ENCODE peak calls at places on chromosomes 4 and X, in four cellular contexts. M, C, K and V are unnamed samples. For H3K4me1, the result is how much of the 10 kb centered on the place peaks cover.

GRCh38 chr4:87420431-87420830 is 1.9 kb upstream of the NUDT9 start:
- DNase-seq in M (no peak), C (no peak), K (no peak), V (no peak)

GRCh38 chrX:22136711-22137110 is 104.6 kb downstream of the PHEX start:
- DNase-seq in M (no peak), C (no peak), K (no peak), V (no peak)

GRCh38 chr4:163300445-163300844 is 32.0 kb downstream of the NPY1R start:
- DNase-seq in M (no peak), C (peak), K (no peak), V (no peak)

GRCh38 chr4:29319663-29320340 is 1400.4 kb upstream of the PCDH7 start:
- DNase-seq in M (no peak), C (no peak), K (no peak), V (no peak)

GRCh38 chr4:6324999-6325790 is 55.5 kb downstream of the WFS1 start:
- DNase-seq in M (no peak), C (no peak), K (no peak), V (peak)

GRCh38 chrX:153598541-153599191 is at the start of gene CCNQ:
- DNase-seq in M (peak), C (no peak), K (no peak), V (no peak)

GRCh38 chrX:134868766-134869495 is 121.9 kb upstream of the SMIM10 start:
- DNase-seq in M (no peak), C (no peak), K (no peak), V (no peak)

GRCh38 chr4:15162465-15163283 is 160.4 kb downstream of the CPEB2 start:
- DNase-seq in M (no peak), C (peak), K (no peak), V (no peak)

GRCh38 chr4:143389543-143390195 is 53.0 kb downstream of the GAB1 start:
- DNase-seq in M (no peak), C (peak), K (no peak), V (no peak)

GRCh38 chrX:46838482-46838857 is 1.6 kb downstream of the RP2 start:
- DNase-seq in M (no peak), C (no peak), K (no peak), V (no peak)

GRCh38 chr4:10007772-10008171 is 13.5 kb downstream of the SLC2A9 start:
- DNase-seq in M (no peak), C (no peak), K (no peak), V (no peak)

GRCh38 chr4:10006604-10007435 is 14.5 kb downstream of the SLC2A9 start:
- DNase-seq in M (no peak), C (peak), K (peak), V (no peak)

GRCh38 chr4:10005632-10006031 is 15.7 kb downstream of the SLC2A9 start:
- DNase-seq in M (no peak), C (no peak), K (no peak), V (no peak)

GRCh38 chr4:10007436-10007740 is 13.9 kb downstream of the SLC2A9 start:
- DNase-seq in M (no peak), C (no peak), K (no peak), V (no peak)

DNA sequence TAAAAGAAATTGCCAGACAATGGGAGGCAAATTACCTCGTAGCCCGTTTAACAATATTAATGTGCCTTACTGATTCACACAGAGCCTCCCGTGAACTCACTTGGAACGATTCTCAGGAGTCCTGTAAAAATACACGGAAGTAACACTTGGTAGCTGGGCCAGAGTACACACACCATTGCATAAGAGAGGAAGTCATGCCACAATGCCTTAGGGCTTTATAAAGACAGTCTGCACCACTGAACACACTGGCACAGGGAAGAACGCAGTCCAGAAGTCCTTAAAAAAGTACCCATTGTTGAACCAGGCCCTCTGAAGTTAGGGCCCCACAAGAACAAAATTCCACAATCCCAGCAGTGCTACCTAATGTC is 15.1 kb downstream of the SLC2A9 start:
- DNase-seq in M (no peak), C (peak), K (no peak), V (no peak)
- H3K4me1 ChIP-seq in M (under half), C (half or more), K (under half), V (under half)

GRCh38 chr4:73258668-73259551 is at the start of gene ANKRD17:
- DNase-seq in M (peak), C (peak), K (peak), V (peak)
- TF ChIP-seq POLR2A in M (peak), C (peak), K (peak), V (peak)

GRCh38 chr4:76213415-76214268 is at the start of gene SCARB2:
- DNase-seq in M (peak), C (peak), K (peak), V (peak)

GRCh38 chr4:76215120-76215519 is 1.5 kb upstream of the SCARB2 start:
- DNase-seq in M (no peak), C (no peak), K (no peak), V (no peak)

GRCh38 chr4:76212851-76213414 is 691 bp downstream of the SCARB2 start:
- DNase-seq in M (no peak), C (no peak), K (no peak), V (no peak)

GRCh38 chr4:76212301-76212700 is 1.3 kb downstream of the SCARB2 start:
- DNase-seq in M (no peak), C (no peak), K (no peak), V (no peak)

GRCh38 chr4:76214269-76214628 is 625 bp upstream of the SCARB2 start:
- DNase-seq in M (no peak), C (no peak), K (no peak), V (no peak)
- H3K4me1 ChIP-seq in M (under half), C (half or more), K (under half), V (under half)

DNA sequence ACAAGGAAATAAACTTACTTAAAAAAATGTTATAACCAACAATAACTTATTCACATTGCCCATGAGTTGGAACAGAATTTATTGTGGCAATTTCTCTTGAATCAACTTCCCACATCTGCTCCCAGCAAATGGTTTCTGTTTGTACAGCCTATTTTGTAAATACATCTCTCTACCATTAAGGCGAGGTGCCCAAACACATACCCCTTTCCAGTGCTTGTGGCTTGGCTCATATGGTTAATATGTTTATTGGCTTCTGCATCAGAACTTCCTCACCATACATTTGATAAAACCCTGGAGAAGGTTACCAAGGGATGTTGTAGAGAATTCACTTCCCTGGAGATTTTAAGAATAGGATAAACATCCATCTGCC is 207.1 kb downstream of the SOWAHB start:
- DNase-seq in M (no peak), C (no peak), K (no peak), V (no peak)
- TF ChIP-seq POLR2A in M (no peak), C (no peak), K (no peak), V (no peak)

GRCh38 chrX:132738951-132739350 is 219.5 kb downstream of the HS6ST2 start:
- DNase-seq in M (no peak), C (no peak), K (no peak), V (no peak)

GRCh38 chrX:132737743-132738142 is 220.7 kb downstream of the HS6ST2 start:
- DNase-seq in M (no peak), C (no peak), K (peak), V (no peak)

GRCh38 chrX:132741706-132742105 is 216.7 kb downstream of the HS6ST2 start:
- DNase-seq in M (no peak), C (no peak), K (no peak), V (no peak)

GRCh38 chrX:132743086-132743485 is 215.3 kb downstream of the HS6ST2 start:
- DNase-seq in M (no peak), C (no peak), K (no peak), V (no peak)

DNA sequence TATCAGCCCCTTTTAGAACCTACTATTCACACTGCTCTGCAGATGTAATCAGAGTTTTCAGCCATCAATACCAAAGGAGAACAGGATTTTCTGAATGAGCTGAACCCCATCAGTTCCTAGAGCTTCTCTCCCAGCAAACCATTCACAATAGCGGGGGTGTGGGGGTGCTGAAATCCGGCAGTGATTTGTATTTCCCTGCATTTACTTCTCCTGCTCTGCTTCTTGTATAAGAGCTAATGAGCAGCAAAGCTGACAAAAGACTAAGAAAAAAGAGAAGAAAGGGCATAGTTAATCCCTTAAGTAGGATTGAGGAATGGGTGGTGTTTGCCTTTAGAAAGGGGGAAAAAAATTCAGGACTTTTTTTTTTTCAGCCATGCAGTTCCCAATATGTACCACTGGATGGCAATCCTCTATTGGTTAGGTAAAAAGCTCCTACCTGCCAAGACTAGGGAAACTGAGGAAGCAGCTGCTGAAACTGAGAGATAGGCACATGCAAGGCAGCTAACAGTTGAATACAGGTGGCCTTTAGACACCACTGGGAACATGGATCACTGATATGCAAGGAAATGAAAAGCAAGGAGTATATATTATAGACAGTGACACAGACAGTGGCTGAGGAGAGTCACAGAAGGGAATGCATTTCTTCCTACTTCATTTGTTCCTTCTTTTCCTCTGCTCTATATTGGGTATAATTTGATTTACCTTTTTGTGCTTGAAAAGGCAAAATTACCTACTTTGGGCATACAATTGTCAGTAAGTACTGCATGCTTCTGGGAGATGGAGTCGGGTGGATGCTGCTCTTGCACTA is 217.9 kb downstream of the HS6ST2 start:
- DNase-seq in M (peak), C (no peak), K (no peak), V (no peak)
- H3K4me1 ChIP-seq in M (under half), C (under half), K (under half), V (under half)

DNA sequence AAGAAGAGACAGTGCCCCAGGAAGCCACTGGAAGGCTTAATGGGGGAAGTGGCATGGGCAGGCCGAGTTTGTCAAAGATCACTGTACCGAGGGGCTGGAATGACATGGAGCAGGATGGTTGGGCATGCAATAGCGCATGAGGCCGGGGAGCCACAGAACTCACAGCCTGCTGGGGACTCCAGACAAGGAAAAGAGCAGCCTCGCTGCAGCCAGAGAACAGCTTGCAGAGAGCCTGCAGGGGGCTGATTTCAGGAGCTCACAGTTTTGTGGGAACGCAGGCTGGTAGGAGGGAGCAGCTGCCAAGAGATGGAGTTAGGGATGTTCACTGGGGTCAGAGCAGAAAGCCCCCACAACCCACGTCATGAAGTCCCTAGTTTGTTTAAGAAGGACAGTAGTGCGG is 45.4 kb downstream of the STOX2 start:
- DNase-seq in M (no peak), C (no peak), K (no peak), V (no peak)
- TF ChIP-seq POLR2A in M (no peak), C (no peak), K (no peak), V (no peak)

DNA sequence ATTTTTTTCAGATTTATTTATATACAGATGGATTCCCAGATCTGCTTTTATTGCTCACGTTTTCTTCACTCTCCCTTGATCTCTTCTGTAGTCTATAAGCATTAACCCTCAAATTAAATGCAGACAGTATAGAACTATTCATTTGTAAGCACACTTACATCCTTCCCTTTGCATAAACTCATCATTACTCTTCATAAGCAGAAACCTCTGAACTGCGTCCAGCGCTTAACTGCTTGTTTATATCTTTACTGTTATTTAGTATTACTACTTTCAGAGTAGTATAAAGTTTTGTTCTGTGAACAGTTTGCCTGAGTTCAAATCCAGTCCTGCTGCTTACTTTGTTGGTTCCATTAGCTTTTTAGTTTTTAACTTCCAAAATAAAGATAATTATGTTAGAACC is 132.9 kb downstream of the STIM2 start:
- DNase-seq in M (no peak), C (no peak), K (no peak), V (no peak)
- H3K4me1 ChIP-seq in M (under half), C (under half), K (under half), V (under half)

GRCh38 chr4:2946812-2947600 is 16.2 kb downstream of the NOP14 start:
- DNase-seq in M (no peak), C (no peak), K (no peak), V (no peak)
- TF ChIP-seq POLR2A in M (no peak), C (no peak), K (no peak), V (no peak)

DNA sequence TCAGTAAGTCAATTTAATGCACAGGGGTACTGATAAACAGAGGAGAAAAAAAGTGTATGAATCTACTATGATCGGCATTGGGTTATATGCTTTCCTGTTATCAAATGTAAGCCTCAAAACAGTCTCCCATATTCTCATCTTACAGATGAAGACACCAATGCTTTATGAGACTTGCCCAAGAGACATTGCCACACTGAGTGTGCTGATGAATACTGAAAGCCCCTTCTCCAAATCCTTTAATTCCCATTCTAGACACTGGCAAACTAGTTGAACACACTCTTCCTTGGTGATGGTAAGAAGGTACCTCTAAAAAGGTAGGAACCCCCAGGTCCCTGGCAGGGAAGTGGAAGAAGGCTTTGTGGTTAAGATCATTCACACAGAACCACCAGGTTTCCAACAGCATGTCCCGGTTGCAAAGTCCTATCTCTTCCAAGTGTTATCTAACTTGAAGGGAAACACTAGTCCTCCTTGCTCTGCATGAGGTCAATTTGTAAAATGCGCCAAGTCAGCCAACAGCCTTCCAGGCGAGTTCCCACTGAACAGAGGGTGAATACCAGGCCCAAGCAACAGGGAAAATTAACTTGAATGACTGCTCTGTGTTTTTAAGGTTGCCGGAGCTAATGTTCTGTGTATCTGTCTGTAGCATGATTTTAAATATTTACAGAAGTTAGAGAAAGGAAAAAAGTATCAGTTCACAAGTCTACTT is 5.1 kb downstream of the SETD7 start:
- DNase-seq in M (no peak), C (no peak), K (no peak), V (no peak)
- H3K4me1 ChIP-seq in M (under half), C (under half), K (under half), V (under half)